ENCODE peak calls at places on chromosomes 6 and 20, in eight cellular contexts. K, F, Y, H, P, M, Z and N are unnamed samples.

GRCh38 chr6:23659125-23659524 is 466.9 kb upstream of the NRSN1 start:
- DNase-seq in K (peak), F (peak), Y (no peak), H (peak), P (no peak), M (no peak), Z (no peak), N (no peak)

GRCh38 chr6:37653933-37654565 is 43.6 kb downstream of the MDGA1 start:
- DNase-seq in K (peak), F (peak), Y (no peak), H (peak), P (peak), M (peak), Z (peak), N (no peak)

GRCh38 chr6:42692151-42692911 is 30.1 kb downstream of the PRPH2 start:
- DNase-seq in K (peak), F (peak), Y (no peak), H (peak), P (no peak), M (peak), Z (no peak), N (no peak)

GRCh38 chr6:3895805-3896204 is 46.6 kb downstream of the FAM50B start:
- DNase-seq in K (no peak), F (no peak), Y (no peak), H (peak), P (no peak), M (no peak), Z (no peak), N (no peak)

GRCh38 chr6:132005177-132005576 is 54.0 kb upstream of the CCN2 start:
- DNase-seq in K (no peak), F (no peak), Y (no peak), H (no peak), P (no peak), M (no peak), Z (peak), N (no peak)

GRCh38 chr20:62434098-62434497 is 6.8 kb upstream of the RBBP8NL start:
- DNase-seq in K (no peak), F (no peak), Y (no peak), H (no peak), P (no peak), M (no peak), Z (no peak), N (no peak)

GRCh38 chr6:5851261-5851757 is 155.4 kb downstream of the NRN1 start:
- DNase-seq in K (peak), F (peak), Y (peak), H (peak), P (peak), M (no peak), Z (no peak), N (peak)

GRCh38 chr6:4388675-4389074 is 253.3 kb upstream of the ECI2 start:
- DNase-seq in K (peak), F (no peak), Y (no peak), H (peak), P (no peak), M (no peak), Z (no peak), N (no peak)

GRCh38 chr6:110323004-110323657 is 35.0 kb downstream of the METTL24 start:
- DNase-seq in K (no peak), F (no peak), Y (no peak), H (peak), P (no peak), M (no peak), Z (no peak), N (no peak)

GRCh38 chr6:157535354-157536217 is 154.6 kb downstream of the ZDHHC14 start:
- DNase-seq in K (peak), F (peak), Y (no peak), H (no peak), P (no peak), M (peak), Z (peak), N (no peak)

GRCh38 chr20:52490715-52491430 is 299.3 kb upstream of the ZFP64 start:
- DNase-seq in K (peak), F (peak), Y (no peak), H (peak), P (no peak), M (peak), Z (no peak), N (no peak)

GRCh38 chr6:26064619-26065257 is 22.5 kb upstream of the HFE start:
- DNase-seq in K (peak), F (peak), Y (no peak), H (peak), P (peak), M (peak), Z (peak), N (no peak)

GRCh38 chr6:101146389-101146788 is 247.1 kb upstream of the GRIK2 start:
- DNase-seq in K (peak), F (peak), Y (no peak), H (no peak), P (no peak), M (peak), Z (no peak), N (no peak)